ENCODE peak calls at places on chromosome 1, in five cellular contexts. K, S, W, V and Q are unnamed samples.

GRCh38 chr1:2242814-2243725 is 15.0 kb downstream of the SKI start:
- DNase-seq in S (peak), K (no peak), W (no peak), V (peak), Q (no peak)

GRCh38 chr1:29621826-29622435 is 385.6 kb downstream of the PTPRU start:
- DNase-seq in K (no peak), W (no peak), S (no peak), V (no peak), Q (no peak)

GRCh38 chr1:199551967-199552565 is 475.4 kb upstream of the NR5A2 start:
- DNase-seq in V (peak), W (peak), S (no peak), K (peak), Q (no peak)

GRCh38 chr1:18870325-18870865 is 10.9 kb upstream of the TAS1R2 start:
- DNase-seq in V (no peak), W (no peak), S (no peak), K (no peak), Q (no peak)

GRCh38 chr1:44015206-44015605 is 16.1 kb downstream of the SLC6A9 start:
- DNase-seq in W (no peak), V (no peak), S (no peak), K (no peak), Q (no peak)

GRCh38 chr1:244049142-244049968 is 1.7 kb upstream of the ZBTB18 start:
- DNase-seq in S (no peak), K (no peak), W (peak), V (peak), Q (no peak)

GRCh38 chr1:222163895-222164294 is 384.0 kb downstream of the HHIPL2 start:
- DNase-seq in W (no peak), K (no peak), S (no peak), V (no peak), Q (no peak)

GRCh38 chr1:200153277-200154055 is 126.0 kb downstream of the NR5A2 start:
- DNase-seq in W (peak), K (no peak), V (no peak), S (no peak), Q (no peak)

GRCh38 chr1:24872446-24872845 is 57.6 kb downstream of the RUNX3 start:
- DNase-seq in W (no peak), V (no peak), S (no peak), K (no peak), Q (no peak)

GRCh38 chr1:86846166-86846647 is 67.7 kb downstream of the SELENOF start:
- DNase-seq in S (no peak), W (peak), V (peak), K (no peak), Q (no peak)

GRCh38 chr1:183633676-183634343 is 1.8 kb downstream of the ARPC5 start:
- DNase-seq in W (peak), S (no peak), K (no peak), V (peak), Q (no peak)

GRCh38 chr1:170929412-170929834 is 5.9 kb upstream of the MROH9 start:
- DNase-seq in S (no peak), V (peak), K (no peak), W (no peak), Q (no peak)

GRCh38 chr1:116415699-116416533 is 42.9 kb downstream of the ATP1A1 start:
- DNase-seq in V (no peak), W (no peak), S (peak), K (peak), Q (no peak)

GRCh38 chr1:145985129-145985501 is 11.3 kb downstream of the TXNIP start:
- DNase-seq in V (no peak), W (no peak), S (no peak), K (no peak), Q (no peak)

GRCh38 chr1:221991221-221991620 is 249.3 kb upstream of the DUSP10 start:
- DNase-seq in V (peak), K (no peak), W (peak), S (no peak), Q (no peak)

GRCh38 chr1:203668401-203668800 is 41.8 kb downstream of the ATP2B4 start:
- DNase-seq in K (no peak), V (no peak), S (no peak), W (peak), Q (no peak)

GRCh38 chr1:1344672-1345361 is 4.4 kb downstream of the DVL1 start:
- DNase-seq in W (peak), K (no peak), V (peak), S (no peak), Q (peak)

GRCh38 chr1:43454270-43455011 is 710 bp upstream of the HYI start:
- DNase-seq in K (peak), S (peak), V (peak), W (peak), Q (peak)

GRCh38 chr1:109516872-109517271 is 7.3 kb upstream of the AMIGO1 start:
- DNase-seq in V (no peak), S (no peak), K (no peak), W (no peak), Q (no peak)

GRCh38 chr1:247825362-247825761 is 1.4 kb upstream of the OR14A16 start:
- DNase-seq in V (no peak), K (no peak), W (no peak), S (no peak), Q (no peak)

GRCh38 chr1:89622895-89623294 is 10.0 kb upstream of the LRRC8C start:
- DNase-seq in W (peak), S (no peak), V (no peak), K (no peak), Q (no peak)

GRCh38 chr1:205476648-205477047 is 20.8 kb upstream of the BLACAT1 start:
- DNase-seq in V (no peak), K (no peak), W (no peak), S (no peak), Q (no peak)

GRCh38 chr1:213605732-213606131 is 382.0 kb upstream of the PROX1 start:
- DNase-seq in S (no peak), W (no peak), K (no peak), V (no peak), Q (no peak)

GRCh38 chr1:60345621-60346020 is 272.1 kb upstream of the C1orf87 start:
- DNase-seq in S (no peak), K (no peak), W (no peak), V (peak), Q (no peak)

GRCh38 chr1:7293702-7294630 is 477.1 kb upstream of the VAMP3 start:
- DNase-seq in K (no peak), W (no peak), V (no peak), S (peak), Q (peak)

GRCh38 chr1:204821924-204822323 is 48.7 kb upstream of the NFASC start:
- DNase-seq in K (no peak), W (no peak), V (no peak), S (no peak), Q (no peak)

GRCh38 chr1:179798864-179799516 is 55.9 kb downstream of the FAM163A start:
- DNase-seq in S (no peak), W (no peak), K (no peak), V (no peak), Q (no peak)

GRCh38 chr1:35539073-35539823 is 18.0 kb downstream of the KIAA0319L start:
- DNase-seq in W (no peak), K (peak), S (no peak), V (peak), Q (no peak)

GRCh38 chr1:54922040-54922761 is 35.2 kb upstream of the DHCR24 start:
- DNase-seq in S (no peak), W (no peak), V (no peak), K (no peak), Q (no peak)

GRCh38 chr1:54927475-54928240 is 40.7 kb upstream of the DHCR24 start:
- DNase-seq in V (no peak), K (no peak), S (no peak), W (peak), Q (no peak)

GRCh38 chr1:54926955-54927354 is 40.0 kb upstream of the DHCR24 start:
- DNase-seq in S (no peak), V (no peak), K (no peak), W (no peak), Q (no peak)

GRCh38 chr1:54919367-54920359 is 32.7 kb upstream of the DHCR24 start:
- DNase-seq in V (no peak), W (no peak), K (no peak), S (no peak), Q (no peak)

GRCh38 chr1:54922921-54923421 is 36.0 kb upstream of the DHCR24 start:
- DNase-seq in S (no peak), W (no peak), K (no peak), V (peak), Q (no peak)
- H2BK12ac ChIP-seq in S (no peak), W (no peak), K (no peak), V (no peak), Q (no peak)

DNA sequence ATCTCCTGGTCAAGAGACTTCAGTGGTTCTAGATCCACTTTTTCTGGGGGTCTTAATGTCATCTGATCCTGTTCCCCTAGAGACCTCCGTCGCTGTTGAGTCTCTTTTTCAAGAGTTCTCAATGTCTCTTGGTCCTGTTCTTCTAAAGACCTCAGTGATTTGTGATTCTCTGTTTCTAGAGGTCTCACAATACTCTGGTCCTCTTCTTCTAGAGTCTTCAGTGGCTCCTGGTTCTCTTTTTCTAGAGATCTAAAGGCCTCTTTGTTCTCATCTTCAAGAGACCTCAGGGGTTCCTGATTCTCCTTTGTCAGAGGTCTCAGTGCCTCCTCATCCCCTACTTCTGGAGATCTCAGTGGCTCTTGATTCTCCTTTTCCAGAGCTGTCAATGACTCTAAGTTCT is 5.4 kb downstream of the NES start:
- DNase-seq in V (no peak), K (no peak), W (no peak), S (no peak), Q (no peak)
- H2BK12ac ChIP-seq in V (no peak), K (no peak), W (no peak), S (no peak), Q (no peak)

GRCh38 chr1:33296082-33296458 is 24.8 kb downstream of the A3GALT2 start:
- DNase-seq in W (no peak), S (no peak), V (no peak), K (no peak), Q (no peak)
- H2BK12ac ChIP-seq in W (no peak), S (no peak), V (no peak), K (peak), Q (no peak)

GRCh38 chr1:167105150-167105840 is 11.4 kb downstream of the STYXL2 start:
- DNase-seq in S (no peak), W (no peak), K (no peak), V (no peak), Q (no peak)
- H2BK12ac ChIP-seq in S (no peak), W (no peak), K (no peak), V (no peak), Q (no peak)

GRCh38 chr1:202034149-202034682 is 23.8 kb downstream of the ELF3 start:
- DNase-seq in K (no peak), S (no peak), V (no peak), W (no peak), Q (no peak)
- H2BK12ac ChIP-seq in K (no peak), S (no peak), V (peak), W (no peak), Q (peak)

DNA sequence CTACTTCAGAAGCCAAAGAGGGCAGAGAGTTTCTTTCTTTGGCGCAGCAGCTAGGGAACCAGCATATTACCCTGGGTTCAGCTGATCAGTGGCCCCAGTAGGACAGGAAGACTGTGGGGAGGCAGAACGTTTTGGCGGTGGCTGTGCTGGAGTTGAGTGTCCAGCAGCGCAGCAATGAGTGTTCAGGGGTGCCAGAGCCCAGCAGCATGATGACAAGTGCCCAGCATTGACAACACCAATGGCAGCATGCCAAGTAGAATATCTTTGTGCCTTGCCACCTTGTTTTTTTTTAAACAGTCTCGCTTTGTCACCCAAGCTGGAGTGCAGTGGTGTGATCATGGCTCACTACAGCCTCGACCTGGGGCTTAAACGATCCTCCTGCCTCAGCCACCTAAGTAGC is 106.7 kb upstream of the CDC42BPA start:
- DNase-seq in S (no peak), V (no peak), W (no peak), K (no peak), Q (no peak)
- H2BK12ac ChIP-seq in S (no peak), V (no peak), W (peak), K (no peak), Q (peak)

GRCh38 chr1:9129391-9130041 is 614 bp upstream of the GPR157 start:
- DNase-seq in V (peak), S (peak), K (peak), W (peak), Q (peak)
- H2BK12ac ChIP-seq in V (peak), S (no peak), K (no peak), W (no peak), Q (no peak)

DNA sequence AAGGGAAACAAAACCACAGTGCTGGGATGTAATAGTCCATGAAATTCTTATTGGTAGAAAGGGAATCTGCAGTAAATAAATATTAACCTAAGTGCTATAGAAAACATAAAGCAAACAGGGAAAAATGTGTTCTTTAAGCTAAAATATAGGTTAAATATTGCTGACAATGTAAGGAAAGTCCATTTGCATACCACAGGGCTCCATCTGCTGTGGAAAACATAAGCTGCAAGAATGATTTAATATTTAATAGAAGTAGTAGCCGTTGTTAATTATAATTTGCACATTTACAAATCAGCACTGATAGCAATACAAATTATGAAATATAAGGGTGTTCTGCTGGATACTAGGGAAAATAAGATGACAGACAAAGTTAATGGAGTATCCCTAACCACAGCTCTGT is 444.9 kb upstream of the PKN2 start:
- DNase-seq in V (no peak), W (no peak), S (no peak), K (no peak), Q (no peak)
- H2BK12ac ChIP-seq in V (no peak), W (no peak), S (no peak), K (no peak), Q (no peak)

DNA sequence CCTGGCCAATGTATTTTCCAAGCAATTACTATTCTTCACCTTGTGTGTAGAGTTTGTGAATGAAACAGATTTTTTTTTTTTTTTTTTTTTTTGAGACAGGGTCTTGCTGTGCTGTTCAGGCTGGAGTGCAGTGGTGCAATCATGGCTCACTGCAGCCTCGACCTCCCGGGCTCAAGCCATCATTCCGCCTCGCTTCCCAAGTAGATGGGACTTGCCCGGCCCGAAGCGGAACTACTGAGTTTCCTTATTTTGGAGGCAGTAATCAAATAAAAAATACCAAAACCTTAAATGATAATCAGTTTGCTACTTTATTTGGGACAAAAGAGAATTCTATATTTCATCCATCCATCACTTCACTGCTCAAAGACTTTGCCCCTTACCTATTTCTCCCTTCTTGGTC is 704 bp upstream of the BTBD8 start:
- DNase-seq in W (no peak), V (no peak), K (no peak), S (no peak), Q (no peak)
- H2BK12ac ChIP-seq in W (no peak), V (no peak), K (no peak), S (no peak), Q (no peak)